ENCODE peak calls at places on chromosomes 16 and 17, in nine cellular contexts. O is transverse colon, R is lower leg skin, C is sigmoid colon, J is HCT116, B is tibial nerve, L is stomach, Y is spleen, P is adrenal gland. N is an unnamed sample.

GRCh38 chr17:56424543-56425044 is 168.9 kb upstream of the NOG start:
- DNase-seq in O (no peak), R (no peak), C (no peak), J (no peak), B (no peak), L (no peak), Y (no peak), P (no peak), N (no peak)

GRCh38 chr16:72013888-72014538 is 5.5 kb downstream of the DHODH start:
- DNase-seq in O (no peak), R (no peak), C (no peak), J (no peak), B (no peak), L (no peak), Y (peak; percentile 81), P (no peak), N (no peak)

GRCh38 chr16:22948603-22949368 is 134.8 kb downstream of the HS3ST2 start:
- DNase-seq in O (peak; percentile 69), R (peak; percentile 91), C (peak; percentile 78), J (peak; percentile 82), B (peak; percentile 78), L (peak; percentile 57), Y (peak; percentile 81), P (peak; percentile 70), N (peak; percentile 59)

GRCh38 chr17:45432405-45433113 is at the start of gene ARHGAP27:
- DNase-seq in O (peak; percentile 82), R (peak; percentile 93), C (peak; percentile 76), J (no peak), B (no peak), L (peak; percentile 54), Y (peak; percentile 94), P (no peak), N (no peak)

GRCh38 chr17:13777003-13777402 is 175.3 kb upstream of the HS3ST3A1 start:
- DNase-seq in O (no peak), R (no peak), C (no peak), J (no peak), B (no peak), L (no peak), Y (no peak), P (no peak), N (no peak)

GRCh38 chr17:57471941-57472368 is 215.6 kb downstream of the MSI2 start:
- DNase-seq in O (no peak), R (no peak), C (no peak), J (no peak), B (no peak), L (no peak), Y (peak; percentile 15), P (no peak), N (no peak)

GRCh38 chr16:66099261-66099660 is 267.2 kb upstream of the CDH5 start:
- DNase-seq in O (no peak), R (no peak), C (no peak), J (no peak), B (no peak), L (no peak), Y (no peak), P (no peak), N (no peak)

GRCh38 chr16:74291577-74292208 is 4.9 kb upstream of the PSMD7 start:
- DNase-seq in O (no peak), R (no peak), C (no peak), J (no peak), B (no peak), L (no peak), Y (no peak), P (no peak), N (no peak)

GRCh38 chr17:72087876-72088275 is 32.9 kb upstream of the SOX9 start:
- DNase-seq in O (no peak), R (no peak), C (no peak), J (no peak), B (no peak), L (no peak), Y (no peak), P (no peak), N (no peak)

DNA sequence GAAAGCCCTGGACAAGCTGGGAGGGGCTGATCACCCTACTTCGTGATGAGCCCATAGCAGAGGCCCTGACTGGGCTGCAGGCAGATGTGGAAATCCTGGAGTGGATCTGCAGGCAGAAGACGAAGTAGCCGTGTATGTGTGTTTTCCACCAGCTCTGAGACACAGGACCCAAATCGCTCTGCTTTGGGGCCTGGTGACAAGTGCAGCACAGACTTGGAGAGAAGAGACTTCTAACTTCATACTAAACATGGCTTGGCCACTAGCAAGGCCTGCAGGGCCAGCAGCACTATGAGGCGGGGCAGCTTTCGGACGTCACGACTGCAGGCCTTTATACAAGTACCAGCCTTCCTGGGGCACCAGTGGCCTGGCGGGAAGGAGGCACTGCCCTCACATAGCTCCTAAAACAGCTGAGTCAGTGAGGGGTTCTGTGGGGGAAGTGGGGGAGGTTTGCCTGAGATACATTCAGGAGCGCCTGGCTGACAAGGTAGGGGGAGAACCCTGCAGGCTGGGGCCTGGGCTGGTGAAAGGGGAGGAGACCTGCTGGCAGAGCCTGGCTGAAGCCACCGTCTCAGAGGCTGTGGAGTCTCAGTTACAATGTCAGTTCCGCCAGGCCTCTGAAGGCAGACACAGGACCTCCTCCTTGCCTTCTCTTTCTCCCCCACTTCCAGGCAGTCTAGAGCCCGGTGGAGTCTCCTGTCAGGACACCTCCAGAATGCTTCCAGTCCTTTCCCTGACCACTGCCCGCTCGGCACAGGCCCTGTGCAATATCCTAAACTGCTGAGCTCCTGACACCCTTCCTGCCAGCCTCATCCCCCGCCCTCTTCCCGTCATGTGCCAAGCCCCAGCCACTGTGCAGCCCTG is 73.4 kb downstream of the WSB1 start:
- DNase-seq in O (no peak), R (no peak), C (peak; percentile 86), J (no peak), B (no peak), L (peak; percentile 17), Y (no peak), P (no peak), N (peak; percentile 49)
- TF ChIP-seq CTCF in O (no peak), R (no peak), C (no peak), J (no peak), B (no peak), L (no peak), Y (no peak), P (no peak), N (no peak)

GRCh38 chr17:81551458-81552243 is 502 bp downstream of the FAAP100 start:
- DNase-seq in O (peak; percentile 54), R (no peak), C (no peak), J (no peak), B (peak; percentile 13), L (no peak), Y (peak; percentile 85), P (no peak), N (no peak)
- TF ChIP-seq POLR2A in O (no peak), R (no peak), C (no peak), J (no peak), B (no peak), L (no peak), Y (no peak), P (no peak), N (no peak)

GRCh38 chr17:65043802-65044201 is 12.7 kb downstream of the GNA13 start:
- DNase-seq in O (no peak), R (no peak), C (no peak), J (no peak), B (no peak), L (no peak), Y (no peak), P (no peak), N (no peak)

GRCh38 chr17:65042911-65043310 is 13.6 kb downstream of the GNA13 start:
- DNase-seq in O (no peak), R (no peak), C (no peak), J (no peak), B (no peak), L (no peak), Y (no peak), P (no peak), N (no peak)

GRCh38 chr17:65039349-65039988 is 17.1 kb downstream of the GNA13 start:
- DNase-seq in O (no peak), R (no peak), C (no peak), J (no peak), B (no peak), L (no peak), Y (no peak), P (no peak), N (no peak)

GRCh38 chr17:65037157-65037556 is 19.4 kb downstream of the GNA13 start:
- DNase-seq in O (no peak), R (no peak), C (no peak), J (no peak), B (no peak), L (no peak), Y (no peak), P (no peak), N (no peak)

DNA sequence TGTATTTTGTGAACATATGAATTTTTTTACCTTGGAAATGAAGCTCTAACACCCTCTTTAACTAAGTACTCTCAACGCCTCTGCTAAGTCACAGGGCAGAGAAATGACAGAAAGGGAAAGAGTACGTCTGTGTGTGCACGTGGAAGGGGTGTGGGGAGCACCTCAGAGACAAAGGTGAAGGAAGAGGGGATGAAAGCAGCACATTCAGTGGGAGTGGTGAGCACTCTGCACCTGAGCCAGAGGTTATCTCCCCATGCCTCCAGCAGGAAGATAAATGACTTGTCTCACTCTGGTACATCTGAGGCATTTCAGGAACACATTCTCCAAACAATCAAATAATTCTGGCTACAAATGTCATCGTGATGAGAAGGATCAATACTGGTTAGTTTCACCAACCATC is 15.0 kb downstream of the GNA13 start:
- DNase-seq in O (no peak), R (no peak), C (no peak), J (no peak), B (no peak), L (no peak), Y (no peak), P (no peak), N (no peak)
- H3K4me3 ChIP-seq in O (no peak overlapping the region), R (no peak overlapping the region), C (no peak overlapping the region), J (no peak overlapping the region), B (no peak overlapping the region), L (no peak overlapping the region), Y (no peak overlapping the region), P (no peak overlapping the region), N (no peak overlapping the region)

GRCh38 chr16:77782694-77783093 is 5.7 kb upstream of the VAT1L start:
- DNase-seq in O (no peak), R (no peak), C (no peak), J (peak; percentile 7), B (no peak), L (no peak), Y (no peak), P (no peak), N (no peak)

GRCh38 chr16:77781091-77781490 is 7.3 kb upstream of the VAT1L start:
- DNase-seq in O (no peak), R (no peak), C (no peak), J (no peak), B (no peak), L (no peak), Y (no peak), P (no peak), N (no peak)

GRCh38 chr16:77780378-77780837 is 8.0 kb upstream of the VAT1L start:
- DNase-seq in O (no peak), R (no peak), C (no peak), J (peak; percentile 10), B (no peak), L (no peak), Y (no peak), P (no peak), N (peak; percentile 21)

GRCh38 chr16:77775911-77776909 is 12.2 kb upstream of the VAT1L start:
- DNase-seq in O (no peak), R (no peak), C (no peak), J (no peak), B (no peak), L (no peak), Y (no peak), P (no peak), N (no peak)

GRCh38 chr16:77777745-77778144 is 10.6 kb upstream of the VAT1L start:
- DNase-seq in O (no peak), R (no peak), C (no peak), J (no peak), B (no peak), L (no peak), Y (no peak), P (no peak), N (no peak)
- TF ChIP-seq CTCF in O (no peak), R (no peak), C (no peak), J (no peak), B (no peak), L (no peak), Y (no peak), P (no peak), N (no peak)